ENCODE peak calls at places on chromosomes 3 and 15, in four cellular contexts. N, S, W and A are unnamed samples.

GRCh38 chr3:144363856-144364255 is 392.2 kb downstream of the DIPK2A start:
- DNase-seq in S (no peak), W (no peak), N (no peak), A (no peak)

GRCh38 chr3:19213608-19214220 is 65.4 kb downstream of the KCNH8 start:
- DNase-seq in W (no peak), N (no peak), S (no peak), A (no peak)

GRCh38 chr3:170690133-170690981 is 104.5 kb upstream of the SLC7A14 start:
- DNase-seq in N (peak; percentile 2), W (no peak), S (peak; percentile 48), A (peak; percentile 60)

GRCh38 chr3:155604967-155605366 is 139.9 kb downstream of the PLCH1 start:
- DNase-seq in S (no peak), N (no peak), W (no peak), A (no peak)

GRCh38 chr15:89171136-89172072 is 50.0 kb downstream of the RLBP1 start:
- DNase-seq in S (peak; percentile 9), W (peak; percentile 5), N (no peak), A (peak; percentile 23)

GRCh38 chr15:77632760-77633133 is at the start of gene LINGO1:
- DNase-seq in S (no peak), N (no peak), W (no peak), A (no peak)

GRCh38 chr3:174219738-174220137 is 639.4 kb upstream of the NAALADL2 start:
- DNase-seq in S (no peak), W (no peak), N (no peak), A (no peak)

GRCh38 chr15:90086868-90087268 is 15.4 kb downstream of the IDH2 start:
- DNase-seq in W (peak; percentile 33), N (peak; percentile 25), S (peak; percentile 31), A (peak; percentile 28)

GRCh38 chr3:135531996-135532395 is 433.5 kb upstream of the PPP2R3A start:
- DNase-seq in N (no peak), W (no peak), S (peak; percentile 98), A (no peak)

GRCh38 chr3:57805263-57805662 is 49.2 kb downstream of the SLMAP start:
- DNase-seq in N (no peak), S (no peak), W (no peak), A (no peak)

GRCh38 chr3:52518723-52519444 is 14.8 kb downstream of the NT5DC2 start:
- DNase-seq in N (no peak), S (no peak), W (no peak), A (no peak)

GRCh38 chr3:184525337-184526157 is 36.0 kb upstream of the EPHB3 start:
- DNase-seq in W (no peak), N (no peak), S (peak; percentile 69), A (no peak)

GRCh38 chr3:141103067-141103466 is 51.9 kb downstream of the SPSB4 start:
- DNase-seq in N (no peak), W (no peak), S (no peak), A (no peak)